ENCODE peak calls at places on chromosomes 12 and 14, in nine cellular contexts. C is psoas muscle, A is upper lobe of left lung, H is endothelial cell, O is osteocyte, D is keratinocyte, R is dorsolateral prefrontal cortex, B is left ventricle myocardium inferior, E is GM13977. J is an unnamed sample.

GRCh38 chr14:22319526-22320352 is 269.3 kb downstream of the DAD1 start:
- DNase-seq in A (peak), C (no peak), R (no peak), H (peak), B (no peak), O (no peak), D (no peak), E (peak), J (no peak)

GRCh38 chr12:50387487-50387886 is 8.9 kb downstream of the FAM186A start:
- DNase-seq in O (peak), A (no peak), R (no peak), E (no peak), D (no peak), B (no peak), H (no peak), C (no peak), J (no peak)

GRCh38 chr14:36856095-36856878 is 194.6 kb downstream of the PAX9 start:
- DNase-seq in O (no peak), B (no peak), C (no peak), D (no peak), A (no peak), H (no peak), E (no peak), R (no peak), J (no peak)

GRCh38 chr14:53964249-53964648 is 7.6 kb upstream of the BMP4 start:
- DNase-seq in O (no peak), A (no peak), B (no peak), E (no peak), C (no peak), D (no peak), R (no peak), H (no peak), J (no peak)

GRCh38 chr12:113762849-113763816 is 203.0 kb downstream of the RBM19 start:
- DNase-seq in E (no peak), D (no peak), C (no peak), R (no peak), A (no peak), H (no peak), B (no peak), O (no peak), J (no peak)

GRCh38 chr12:114625294-114625851 is 58.6 kb downstream of the TBX3 start:
- DNase-seq in D (peak), A (peak), O (no peak), B (no peak), E (peak), R (no peak), H (peak), C (no peak), J (no peak)

GRCh38 chr12:95351745-95352144 is 122.2 kb upstream of the METAP2 start:
- DNase-seq in R (no peak), C (no peak), A (no peak), H (no peak), B (peak), O (no peak), E (no peak), D (no peak), J (no peak)

GRCh38 chr12:102298022-102298421 is 100.4 kb upstream of the PMCH start:
- DNase-seq in B (no peak), C (no peak), A (no peak), R (no peak), H (no peak), E (no peak), D (peak), O (no peak), J (no peak)

GRCh38 chr12:111354511-111354910 is 14.4 kb downstream of the PHETA1 start:
- DNase-seq in H (no peak), C (no peak), E (no peak), R (no peak), B (no peak), A (no peak), D (no peak), O (no peak), J (no peak)

GRCh38 chr12:54415223-54415929 is 3.7 kb downstream of the ITGA5 start:
- DNase-seq in A (no peak), H (no peak), E (no peak), B (no peak), C (no peak), D (no peak), O (no peak), R (no peak), J (no peak)

DNA sequence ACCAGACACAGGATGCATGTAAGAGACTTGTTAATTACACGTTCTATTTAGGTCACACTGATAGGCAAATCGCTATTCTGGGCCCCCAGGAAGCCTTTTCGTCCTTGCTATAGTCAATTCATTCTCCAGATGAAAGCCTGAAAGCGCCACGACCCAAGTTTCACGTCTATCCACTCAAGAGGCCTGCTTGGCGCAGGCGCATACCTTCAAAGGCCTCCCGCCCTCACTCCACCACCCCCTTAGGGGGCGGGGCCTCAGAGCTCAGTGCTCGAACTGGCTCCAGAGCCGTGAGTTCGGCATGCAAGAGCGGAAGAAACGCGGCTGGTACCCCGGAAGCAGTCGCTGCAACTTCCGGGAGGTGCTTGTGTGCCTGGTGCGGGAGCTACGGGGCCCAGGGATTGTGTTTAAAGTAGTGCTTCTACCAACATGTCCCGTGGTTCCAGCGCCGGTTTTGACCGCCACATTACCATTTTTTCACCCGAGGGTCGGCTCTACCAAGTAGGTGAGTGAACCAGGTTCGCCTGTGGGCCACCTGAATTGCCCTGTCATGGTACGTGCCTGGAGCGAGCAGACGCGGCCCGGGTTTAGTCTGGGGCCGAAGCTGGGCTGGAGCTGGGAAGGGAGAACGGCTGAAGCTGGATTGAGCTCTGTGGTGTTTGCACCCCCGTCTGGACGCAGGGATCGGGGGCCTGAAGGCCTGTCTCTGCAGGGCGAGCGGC is at the start of gene PSMA6:
- DNase-seq in R (peak), C (peak), H (peak), O (peak), D (peak), E (peak), B (peak), A (peak), J (peak)
- TF ChIP-seq CTCF in R (peak), C (no peak), H (no peak), O (no peak), D (no peak), E (no peak), B (no peak), A (no peak), J (no peak)

DNA sequence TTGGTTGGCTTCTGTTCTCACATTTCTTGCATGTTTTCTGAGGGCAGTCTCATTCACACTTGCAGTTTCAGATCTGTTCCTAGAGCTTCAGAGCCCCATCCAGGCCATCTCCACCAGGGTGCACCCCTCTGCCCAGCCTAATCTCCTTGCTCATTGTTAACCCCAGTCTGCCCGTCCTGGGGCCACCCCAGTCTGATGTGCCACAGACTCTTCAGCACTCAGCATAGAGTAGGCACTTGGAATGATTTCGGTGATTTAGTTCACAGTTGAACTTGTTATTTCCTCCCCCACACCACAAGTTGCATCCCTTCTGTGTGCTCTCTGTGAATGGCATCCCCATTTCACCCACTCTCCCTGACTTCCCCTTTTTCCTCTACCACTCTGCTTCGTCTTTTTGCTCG is 41.3 kb downstream of the ANO6 start:
- DNase-seq in R (no peak), H (no peak), B (no peak), C (no peak), D (no peak), E (peak), A (no peak), O (no peak), J (no peak)
- TF ChIP-seq CTCF in R (no peak), H (no peak), B (no peak), C (no peak), D (no peak), E (peak), A (no peak), O (no peak), J (no peak)

GRCh38 chr14:93702946-93703345 is 85.3 kb downstream of the PRIMA1 start:
- DNase-seq in B (no peak), A (no peak), C (no peak), D (no peak), H (no peak), R (no peak), O (no peak), E (no peak), J (no peak)
- TF ChIP-seq CTCF in B (no peak), A (no peak), C (no peak), D (no peak), H (no peak), R (no peak), O (no peak), E (no peak), J (no peak)

DNA sequence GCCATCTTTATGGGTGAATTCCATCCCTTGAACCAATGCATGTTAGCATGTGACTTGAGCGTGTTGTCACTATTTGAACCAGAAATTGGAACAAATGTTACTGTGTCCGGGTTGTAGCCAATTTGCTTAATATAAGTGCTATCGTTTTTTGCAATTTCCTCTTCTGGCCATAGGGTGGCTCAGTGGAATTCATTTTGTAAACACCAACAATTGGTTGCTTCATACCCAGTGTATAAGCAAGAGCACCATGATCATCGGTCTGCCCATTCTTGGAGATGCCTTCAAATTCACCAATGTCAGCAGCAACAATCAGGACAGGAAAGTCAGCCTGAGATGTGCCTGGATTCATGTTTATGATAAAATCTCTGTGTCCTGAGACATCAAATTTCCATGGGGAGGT is 5.0 kb upstream of the NEDD1 start:
- DNase-seq in O (no peak), R (no peak), B (no peak), D (no peak), H (no peak), C (no peak), E (no peak), A (no peak), J (no peak)
- TF ChIP-seq CTCF in O (no peak), R (no peak), B (no peak), D (no peak), H (no peak), C (no peak), E (peak), A (no peak), J (no peak)

J was measured in natural killer cell.